ENCODE peak calls at places on chromosomes 12 and 14, in five cellular contexts. N is transverse colon, Y is DND-41, X is lower lobe of right lung, Q is Peyer's patch. C is an unnamed sample.

GRCh38 chr14:72528059-72528950 is 365.6 kb downstream of the DPF3 start:
- DNase-seq in N (no peak), Y (no peak), X (no peak), Q (no peak), C (no peak)

GRCh38 chr12:39127401-39127800 is 222.0 kb upstream of the CPNE8 start:
- DNase-seq in N (peak), Y (no peak), X (no peak), Q (no peak), C (no peak)

GRCh38 chr14:88825078-88825458 is 617 bp downstream of the TTC8 start:
- DNase-seq in N (no peak), Y (no peak), X (no peak), Q (no peak), C (no peak)

GRCh38 chr12:115964626-115965025 is 312.9 kb downstream of the MED13L start:
- DNase-seq in N (no peak), Y (no peak), X (no peak), Q (no peak), C (no peak)

GRCh38 chr14:91744068-91744480 is 12.2 kb upstream of the CATSPERB start:
- DNase-seq in N (peak), Y (no peak), X (no peak), Q (no peak), C (no peak)

GRCh38 chr12:63150255-63151060 is 543 bp downstream of the AVPR1A start:
- DNase-seq in N (no peak), Y (no peak), X (peak), Q (peak), C (no peak)

GRCh38 chr12:110224379-110225304 is 56.4 kb upstream of the ATP2A2 start:
- DNase-seq in N (no peak), Y (no peak), X (no peak), Q (no peak), C (no peak)

GRCh38 chr12:111201036-111201435 is 167.9 kb downstream of the PHETA1 start:
- DNase-seq in N (no peak), Y (no peak), X (no peak), Q (no peak), C (no peak)

GRCh38 chr14:68873379-68873778 is 80.5 kb upstream of the ZFP36L1 start:
- DNase-seq in N (no peak), Y (no peak), X (no peak), Q (no peak), C (no peak)

GRCh38 chr14:91883770-91884169 is 16.4 kb upstream of the TC2N start:
- DNase-seq in N (no peak), Y (no peak), X (no peak), Q (no peak), C (no peak)

GRCh38 chr12:12534134-12534866 is 28.4 kb downstream of the DUSP16 start:
- DNase-seq in N (no peak), Y (no peak), X (no peak), Q (no peak), C (no peak)

GRCh38 chr12:11580125-11580751 is 69.2 kb upstream of the ETV6 start:
- DNase-seq in N (no peak), Y (no peak), X (peak), Q (no peak), C (no peak)

GRCh38 chr14:52835122-52835903 is 43.9 kb upstream of the GNPNAT1 start:
- DNase-seq in N (no peak), Y (no peak), X (no peak), Q (no peak), C (no peak)

GRCh38 chr14:64149921-64150320 is 144.2 kb downstream of the ESR2 start:
- DNase-seq in N (no peak), Y (no peak), X (no peak), Q (no peak), C (no peak)

GRCh38 chr14:73452341-73453191 is 5.8 kb downstream of the NUMB start:
- DNase-seq in N (no peak), Y (no peak), X (no peak), Q (no peak), C (no peak)

DNA sequence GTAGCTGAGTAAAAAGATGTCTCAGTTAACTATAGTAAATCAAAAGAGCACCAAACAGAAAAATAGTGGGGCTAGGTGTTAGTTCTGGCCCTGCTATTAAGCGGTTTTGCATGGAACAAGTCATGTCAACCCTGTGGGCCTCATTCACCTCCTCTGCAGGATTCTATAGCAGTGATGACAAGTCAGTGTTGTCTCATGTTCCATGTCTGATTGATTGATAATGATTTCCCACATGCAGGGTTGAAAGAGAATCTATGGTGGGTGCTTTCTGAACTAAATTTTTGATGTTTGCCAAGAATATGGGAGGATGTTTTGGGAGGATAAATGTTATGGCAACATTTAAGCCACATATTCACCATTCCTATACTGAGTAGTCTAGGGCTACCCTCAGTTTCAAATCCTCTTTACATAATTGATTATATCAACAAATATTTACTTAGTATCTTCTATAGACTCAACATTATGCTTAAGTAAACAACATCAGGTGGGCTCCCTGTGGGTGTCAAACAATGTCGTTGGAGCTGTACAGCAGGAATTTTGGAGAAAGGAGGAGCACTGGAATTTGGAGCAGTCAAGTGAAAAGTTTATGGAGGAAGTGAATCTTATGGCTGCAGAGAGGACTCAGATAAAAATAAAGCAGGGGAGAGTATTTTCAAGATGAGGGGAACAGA is 48.6 kb downstream of the IRAK3 start:
- DNase-seq in N (no peak), Y (no peak), X (no peak), Q (no peak), C (no peak)
- H3K27ac ChIP-seq in N (no peak), Y (no peak), X (no peak), Q (no peak), C (no peak)

GRCh38 chr12:89161553-89161952 is 190.7 kb downstream of the DUSP6 start:
- DNase-seq in N (no peak), Y (no peak), X (no peak), Q (no peak), C (no peak)

GRCh38 chr12:89163918-89164317 is 188.4 kb downstream of the DUSP6 start:
- DNase-seq in N (no peak), Y (no peak), X (no peak), Q (no peak), C (no peak)

GRCh38 chr12:89162704-89163261 is 189.5 kb downstream of the DUSP6 start:
- DNase-seq in N (peak), Y (peak), X (peak), Q (no peak), C (no peak)

GRCh38 chr12:89167986-89168385 is 184.3 kb downstream of the DUSP6 start:
- DNase-seq in N (no peak), Y (no peak), X (no peak), Q (no peak), C (no peak)

DNA sequence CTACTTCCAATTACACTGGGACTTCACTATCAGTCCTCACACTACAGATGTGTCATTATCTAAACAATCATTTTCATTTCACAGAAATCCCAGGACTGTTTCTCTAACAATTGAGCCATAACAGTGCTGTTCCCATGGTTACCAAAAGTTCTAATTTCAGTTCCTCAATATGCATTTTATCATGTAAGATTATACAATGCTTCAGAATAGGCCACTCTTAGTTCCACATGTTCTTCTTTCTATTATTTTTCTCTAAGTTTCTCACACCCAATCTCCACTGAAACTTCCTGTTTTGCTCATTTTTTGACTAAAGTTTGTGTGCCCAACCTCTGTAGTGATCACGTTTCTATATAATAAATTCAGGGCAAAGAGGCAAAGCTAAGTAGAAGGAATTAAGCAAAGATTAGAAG is 185.8 kb downstream of the DUSP6 start:
- DNase-seq in N (no peak), Y (no peak), X (no peak), Q (no peak), C (no peak)
- H3K27ac ChIP-seq in N (peak), Y (peak), X (peak), Q (peak), C (no peak)

DNA sequence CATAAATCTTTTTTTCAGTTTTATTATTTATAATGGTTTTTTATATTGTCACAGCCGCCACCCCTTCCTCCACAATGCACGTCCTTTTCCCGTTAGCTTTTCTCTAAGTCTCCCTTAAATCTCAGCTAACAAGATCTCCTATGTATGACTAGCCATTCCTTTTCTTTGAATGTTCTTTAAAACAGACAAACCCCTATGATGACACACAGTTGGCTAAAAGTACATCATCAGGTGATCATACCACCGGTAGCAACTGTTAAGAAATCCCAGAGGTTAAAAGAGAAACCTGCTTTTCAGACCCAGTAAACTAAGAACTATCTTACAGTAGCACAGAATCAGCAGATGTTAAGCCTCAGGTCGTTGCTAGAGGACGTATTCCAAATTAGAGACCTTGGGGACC is 37.6 kb upstream of the NAA30 start:
- DNase-seq in N (no peak), Y (no peak), X (no peak), Q (no peak), C (no peak)
- H3K27ac ChIP-seq in N (no peak), Y (no peak), X (no peak), Q (no peak), C (no peak)

GRCh38 chr12:19165446-19165845 is 35.9 kb downstream of the PLEKHA5 start:
- DNase-seq in N (no peak), Y (no peak), X (no peak), Q (no peak), C (no peak)

GRCh38 chr12:19166956-19167355 is 37.4 kb downstream of the PLEKHA5 start:
- DNase-seq in N (no peak), Y (no peak), X (no peak), Q (no peak), C (no peak)

GRCh38 chr12:19168634-19169033 is 39.1 kb downstream of the PLEKHA5 start:
- DNase-seq in N (no peak), Y (no peak), X (no peak), Q (no peak), C (no peak)

GRCh38 chr12:19167708-19168107 is 38.2 kb downstream of the PLEKHA5 start:
- DNase-seq in N (no peak), Y (no peak), X (no peak), Q (no peak), C (no peak)

DNA sequence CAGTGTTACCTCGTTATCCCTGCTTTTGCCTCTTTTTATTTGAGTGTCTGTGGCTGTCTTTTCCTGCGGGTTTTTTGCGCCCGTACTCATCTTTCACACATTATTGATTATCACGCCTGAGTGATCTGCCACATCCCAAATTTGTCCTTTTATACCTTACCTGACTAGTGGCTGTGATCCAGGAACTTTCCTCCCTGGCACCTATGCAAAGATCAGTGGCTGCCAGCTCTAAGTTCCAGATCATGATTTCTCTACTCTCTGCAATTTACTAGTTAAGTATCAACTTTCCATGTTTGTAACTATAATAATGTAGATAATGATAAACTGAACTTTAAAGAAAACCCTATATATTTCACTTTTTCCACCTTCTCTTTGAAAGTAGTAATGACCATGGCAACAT is 36.9 kb downstream of the PLEKHA5 start:
- DNase-seq in N (no peak), Y (no peak), X (no peak), Q (no peak), C (no peak)
- H3K27ac ChIP-seq in N (peak), Y (no peak), X (no peak), Q (no peak), C (no peak)